ENCODE peak calls at places on chromosome 14, in five cellular contexts. One of them, this sample, is unnamed.

GRCh38 chr14:99921431-99921830 is 128.2 kb downstream of the EML1 start:
- DNase-seq in K562: no peak
- DNase-seq in HEK293T: no peak
- DNase-seq in SK-N-SH: no peak
- DNase-seq in GM12878: no peak
- DNase-seq in this sample: no peak

GRCh38 chr14:29126865-29127264 is 360.3 kb downstream of the FOXG1 start:
- DNase-seq in K562: no peak
- DNase-seq in HEK293T: no peak
- DNase-seq in SK-N-SH: no peak
- DNase-seq in GM12878: no peak
- DNase-seq in this sample: no peak

GRCh38 chr14:31297701-31298344 is 90.2 kb upstream of the HECTD1 start:
- DNase-seq in HEK293T: no peak
- DNase-seq in GM12878: no peak
- DNase-seq in K562: no peak
- DNase-seq in SK-N-SH: no peak
- DNase-seq in this sample: no peak

GRCh38 chr14:30427401-30427800 is 131.6 kb upstream of the G2E3 start:
- DNase-seq in SK-N-SH: no peak
- DNase-seq in HEK293T: no peak
- DNase-seq in GM12878: no peak
- DNase-seq in K562: no peak
- DNase-seq in this sample: no peak

GRCh38 chr14:76644875-76645518 is 116.3 kb upstream of the VASH1 start:
- DNase-seq in SK-N-SH: peak
- DNase-seq in GM12878: no peak
- DNase-seq in HEK293T: peak
- DNase-seq in K562: peak
- DNase-seq in this sample: peak

GRCh38 chr14:100875861-100876590 is 27.5 kb downstream of the RTL1 start:
- DNase-seq in SK-N-SH: no peak
- DNase-seq in HEK293T: no peak
- DNase-seq in GM12878: no peak
- DNase-seq in K562: no peak
- DNase-seq in this sample: no peak

GRCh38 chr14:35534130-35534883 is at the start of gene INSM2:
- DNase-seq in GM12878: no peak
- DNase-seq in HEK293T: peak
- DNase-seq in K562: peak
- DNase-seq in SK-N-SH: no peak
- DNase-seq in this sample: no peak

GRCh38 chr14:35387713-35388579 is 16.6 kb downstream of the NFKBIA start:
- DNase-seq in K562: no peak
- DNase-seq in SK-N-SH: no peak
- DNase-seq in GM12878: no peak
- DNase-seq in HEK293T: no peak
- DNase-seq in this sample: no peak

GRCh38 chr14:78921856-78922255 is 751.7 kb downstream of the NRXN3 start:
- DNase-seq in HEK293T: no peak
- DNase-seq in SK-N-SH: no peak
- DNase-seq in GM12878: no peak
- DNase-seq in K562: no peak
- DNase-seq in this sample: no peak

GRCh38 chr14:95068521-95068920 is 88.8 kb downstream of the DICER1 start:
- DNase-seq in GM12878: no peak
- DNase-seq in SK-N-SH: no peak
- DNase-seq in HEK293T: no peak
- DNase-seq in K562: no peak
- DNase-seq in this sample: no peak

GRCh38 chr14:30553311-30553989 is 5.5 kb upstream of the G2E3 start:
- DNase-seq in HEK293T: no peak
- DNase-seq in K562: no peak
- DNase-seq in GM12878: no peak
- DNase-seq in SK-N-SH: no peak
- DNase-seq in this sample: no peak

GRCh38 chr14:61959348-61959747 is 197.1 kb downstream of the SNAPC1 start:
- DNase-seq in K562: no peak
- DNase-seq in SK-N-SH: no peak
- DNase-seq in GM12878: no peak
- DNase-seq in HEK293T: no peak
- DNase-seq in this sample: no peak

GRCh38 chr14:69553221-69553620 is 21.4 kb downstream of the CCDC177 start:
- DNase-seq in SK-N-SH: no peak
- DNase-seq in HEK293T: no peak
- DNase-seq in GM12878: no peak
- DNase-seq in K562: no peak
- DNase-seq in this sample: no peak

GRCh38 chr14:61258985-61259384 is 22.2 kb downstream of the TMEM30B start:
- DNase-seq in HEK293T: no peak
- DNase-seq in SK-N-SH: no peak
- DNase-seq in GM12878: no peak
- DNase-seq in K562: no peak
- DNase-seq in this sample: no peak

GRCh38 chr14:50059773-50060629 is 56.4 kb downstream of the VCPKMT start:
- DNase-seq in GM12878: no peak
- DNase-seq in SK-N-SH: no peak
- DNase-seq in K562: no peak
- DNase-seq in HEK293T: no peak
- DNase-seq in this sample: peak

GRCh38 chr14:50063876-50064420 is 52.4 kb downstream of the VCPKMT start:
- DNase-seq in SK-N-SH: no peak
- DNase-seq in GM12878: no peak
- DNase-seq in K562: no peak
- DNase-seq in HEK293T: no peak
- DNase-seq in this sample: no peak

GRCh38 chr14:50062438-50063039 is 53.8 kb downstream of the VCPKMT start:
- DNase-seq in K562: peak
- DNase-seq in HEK293T: peak
- DNase-seq in GM12878: peak
- DNase-seq in SK-N-SH: peak
- DNase-seq in this sample: peak

GRCh38 chr14:50061664-50062437 is 54.5 kb downstream of the VCPKMT start:
- DNase-seq in SK-N-SH: peak
- DNase-seq in K562: peak
- DNase-seq in GM12878: peak
- DNase-seq in HEK293T: no peak
- DNase-seq in this sample: peak

DNA sequence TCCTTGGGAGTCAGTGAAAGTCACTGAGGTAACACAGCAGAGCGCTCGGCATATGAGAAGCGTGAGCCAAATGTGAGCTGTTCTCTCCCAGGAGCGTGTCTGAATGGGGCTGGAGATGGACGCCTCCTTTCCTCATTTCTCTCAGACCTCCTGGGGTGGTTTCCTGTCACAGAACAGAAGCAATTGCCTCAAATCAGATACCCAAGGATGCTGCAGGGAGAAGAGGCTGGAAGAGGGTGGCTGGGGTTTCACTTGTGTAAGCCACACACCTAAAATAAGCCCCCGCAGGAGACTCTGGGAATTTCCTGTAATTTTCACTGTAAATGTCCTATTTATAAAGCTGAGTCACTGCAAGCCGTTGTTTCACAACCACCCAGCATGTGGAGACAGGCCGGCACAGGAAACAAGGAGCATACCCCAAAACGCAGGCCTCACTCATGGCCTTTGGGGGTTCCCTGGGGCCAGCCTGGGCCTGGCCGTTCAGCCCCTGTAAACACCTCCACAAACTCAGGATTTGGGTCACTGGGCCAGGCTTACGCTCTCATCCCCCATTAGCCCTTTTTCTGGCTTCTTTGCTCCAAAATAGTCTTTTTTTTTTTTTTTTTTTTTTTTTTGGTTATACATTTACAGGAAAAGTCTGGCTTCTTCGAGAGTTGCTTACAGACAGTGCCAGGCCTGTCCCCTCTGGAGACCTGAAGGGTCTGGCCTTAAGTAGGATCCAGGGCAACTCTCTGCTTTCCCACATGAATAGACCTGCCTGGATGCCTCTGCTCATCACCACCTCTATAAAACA is 55.3 kb downstream of the VCPKMT start:
- DNase-seq in SK-N-SH: peak
- DNase-seq in K562: peak
- DNase-seq in GM12878: no peak
- DNase-seq in HEK293T: peak
- DNase-seq in this sample: peak
- TF ChIP-seq FOXM1 in SK-N-SH: no peak
- TF ChIP-seq FOXM1 in K562: no peak
- TF ChIP-seq FOXM1 in GM12878: peak
- TF ChIP-seq FOXM1 in HEK293T: no peak
- TF ChIP-seq FOXM1 in this sample: no peak

DNA sequence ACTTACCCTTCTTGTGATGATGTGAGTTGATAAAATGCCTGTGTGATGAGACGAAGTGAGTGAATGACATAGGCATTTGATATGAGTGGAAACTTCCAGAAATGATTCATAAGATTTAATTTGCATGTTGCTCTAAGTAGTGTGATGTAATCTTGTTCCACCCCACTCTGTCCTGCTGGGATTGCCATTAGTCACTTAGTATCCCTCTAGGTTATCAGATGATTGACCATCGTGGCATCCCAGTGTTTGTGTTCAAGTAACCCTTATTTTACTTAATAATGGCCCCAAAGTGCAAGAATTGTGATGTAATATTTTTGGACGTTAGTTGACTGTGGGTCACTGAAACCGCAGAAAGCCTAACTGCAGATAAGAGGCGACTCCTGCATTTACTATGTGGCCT is 214.4 kb upstream of the DIO2 start:
- DNase-seq in GM12878: no peak
- DNase-seq in HEK293T: no peak
- DNase-seq in SK-N-SH: no peak
- DNase-seq in K562: no peak
- DNase-seq in this sample: no peak
- TF ChIP-seq FOXM1 in GM12878: no peak
- TF ChIP-seq FOXM1 in HEK293T: no peak
- TF ChIP-seq FOXM1 in SK-N-SH: peak
- TF ChIP-seq FOXM1 in K562: no peak
- TF ChIP-seq FOXM1 in this sample: no peak

GRCh38 chr14:89231426-89232113 is 185.5 kb downstream of the FOXN3 start:
- DNase-seq in K562: no peak
- DNase-seq in GM12878: no peak
- DNase-seq in HEK293T: no peak
- DNase-seq in SK-N-SH: no peak
- DNase-seq in this sample: no peak

GRCh38 chr14:89236846-89237245 is 180.2 kb downstream of the FOXN3 start:
- DNase-seq in GM12878: no peak
- DNase-seq in SK-N-SH: no peak
- DNase-seq in K562: no peak
- DNase-seq in HEK293T: no peak
- DNase-seq in this sample: no peak

GRCh38 chr14:89233184-89233583 is 183.8 kb downstream of the FOXN3 start:
- DNase-seq in GM12878: no peak
- DNase-seq in HEK293T: no peak
- DNase-seq in K562: no peak
- DNase-seq in SK-N-SH: no peak
- DNase-seq in this sample: no peak

GRCh38 chr14:89228921-89229639 is 188.0 kb downstream of the FOXN3 start:
- DNase-seq in SK-N-SH: no peak
- DNase-seq in K562: no peak
- DNase-seq in HEK293T: no peak
- DNase-seq in GM12878: no peak
- DNase-seq in this sample: no peak

DNA sequence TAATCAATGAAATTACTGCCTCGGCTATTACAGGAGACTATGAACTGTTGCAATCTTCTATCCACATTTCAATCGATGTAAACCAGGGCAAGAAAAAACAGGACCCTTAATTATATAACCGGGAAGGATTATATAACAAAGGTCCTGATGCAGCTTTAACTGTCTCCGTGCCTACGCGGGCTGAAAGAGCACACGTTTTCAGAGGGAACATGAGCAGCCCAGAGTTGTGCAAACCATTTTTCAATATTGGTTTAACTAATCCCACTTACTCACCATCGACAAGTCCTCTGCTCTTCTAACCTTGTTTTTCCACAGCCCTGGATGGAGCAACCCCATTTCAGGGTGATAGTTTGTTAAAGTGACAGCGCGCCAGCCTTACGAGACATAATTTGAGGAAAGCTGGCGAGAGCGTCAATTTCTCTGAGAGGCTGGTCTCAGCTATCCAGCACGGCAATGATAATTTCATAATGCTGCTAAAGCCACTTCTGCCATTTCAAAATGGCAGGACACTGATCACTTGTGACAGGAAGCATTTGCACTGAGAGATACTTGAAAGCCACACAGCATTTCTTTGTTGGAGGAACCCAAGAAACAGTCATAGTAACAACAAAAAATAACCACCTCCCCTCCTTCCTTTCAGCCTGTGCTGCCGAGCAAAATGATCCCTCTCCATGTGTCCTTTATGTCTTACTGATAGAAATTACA is 184.5 kb downstream of the FOXN3 start:
- DNase-seq in K562: no peak
- DNase-seq in GM12878: no peak
- DNase-seq in HEK293T: no peak
- DNase-seq in SK-N-SH: no peak
- DNase-seq in this sample: peak
- TF ChIP-seq FOXM1 in K562: no peak
- TF ChIP-seq FOXM1 in GM12878: no peak
- TF ChIP-seq FOXM1 in HEK293T: no peak
- TF ChIP-seq FOXM1 in SK-N-SH: no peak
- TF ChIP-seq FOXM1 in this sample: no peak

DNA sequence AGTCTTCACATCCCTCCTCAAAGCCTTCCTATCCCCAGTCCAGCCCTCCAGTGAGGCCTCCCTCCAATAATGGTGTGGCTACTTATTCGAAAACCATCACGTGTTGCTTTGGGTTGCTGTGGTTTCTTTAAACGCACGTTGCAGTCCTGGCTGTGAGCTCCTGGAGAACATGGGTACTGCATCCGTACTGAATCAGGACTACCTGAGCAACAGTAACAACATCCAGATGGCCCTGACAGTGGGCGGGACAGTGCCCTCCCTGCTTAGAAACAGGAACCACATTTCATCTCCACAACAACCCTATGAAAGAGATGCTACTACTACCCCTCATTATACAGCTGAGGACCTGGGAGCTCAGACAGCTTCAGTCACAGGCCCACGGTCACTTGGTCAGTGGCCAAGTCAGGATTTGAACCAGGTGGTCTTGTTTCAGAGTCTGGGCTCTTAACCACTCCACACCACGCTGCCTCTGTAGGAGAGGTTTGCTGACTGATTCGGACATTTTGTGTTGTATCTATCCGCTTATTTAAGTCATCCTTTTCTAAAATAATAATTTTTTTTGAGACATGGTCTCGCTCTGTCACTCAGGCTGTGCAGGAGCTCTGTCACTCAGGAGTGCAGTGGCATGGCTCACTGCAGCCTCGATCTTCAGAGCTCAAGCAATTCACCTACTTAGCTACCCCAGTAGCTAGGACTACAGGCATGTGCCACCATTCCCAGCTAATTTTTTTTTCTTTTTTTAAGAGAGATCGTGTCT is 104.8 kb downstream of the DPF3 start:
- DNase-seq in GM12878: no peak
- DNase-seq in K562: no peak
- DNase-seq in SK-N-SH: peak
- DNase-seq in HEK293T: no peak
- DNase-seq in this sample: no peak
- TF ChIP-seq FOXM1 in GM12878: no peak
- TF ChIP-seq FOXM1 in K562: no peak
- TF ChIP-seq FOXM1 in SK-N-SH: no peak
- TF ChIP-seq FOXM1 in HEK293T: no peak
- TF ChIP-seq FOXM1 in this sample: no peak